ENCODE peak calls at places on chromosomes 3 and 15, in seven cellular contexts. M is activated CD4-positive, alpha-beta T cell treated with anti-CD3 and anti-CD28 coated beads for 1 hour; S is mucosa of gallbladder; C is Kasumi-1; R is stimulated activated CD4-positive, alpha-beta T cell treated with anti-CD3 and anti-CD28 coated beads, Interleukin-2, amount 100 ng/mL, for 4 hours; H is GM18507; K is NCI-H2081 treated with DMSO at 0.1 percent for 48 hours. O is an unnamed sample.

GRCh38 chr3:184156522-184156955 is 1.4 kb downstream of the DVL3 start:
- DNase-seq in M (no peak), S (peak), C (peak), R (no peak), H (no peak), K (no peak), O (no peak)

GRCh38 chr15:73019733-73020132 is 32.5 kb upstream of the NEO1 start:
- DNase-seq in M (no peak), S (no peak), C (no peak), R (no peak), H (no peak), K (no peak), O (no peak)

GRCh38 chr3:4271834-4272233 is 31.3 kb upstream of the SETMAR start:
- DNase-seq in M (no peak), S (no peak), C (peak), R (no peak), H (no peak), K (no peak), O (no peak)

GRCh38 chr3:11907667-11908660 is 61.3 kb upstream of the TAMM41 start:
- DNase-seq in M (no peak), S (no peak), C (no peak), R (no peak), H (no peak), K (no peak), O (no peak)

GRCh38 chr3:133977568-133977967 is 52.2 kb downstream of the SLCO2A1 start:
- DNase-seq in M (no peak), S (no peak), C (no peak), R (no peak), H (no peak), K (no peak), O (no peak)

GRCh38 chr15:101578443-101578894 is 73.7 kb downstream of the TM2D3 start:
- DNase-seq in M (no peak), S (peak), C (peak), R (no peak), H (no peak), K (no peak), O (no peak)

GRCh38 chr3:107881517-107881916 is 209.3 kb downstream of the CD47 start:
- DNase-seq in M (no peak), S (no peak), C (no peak), R (no peak), H (no peak), K (no peak), O (no peak)

GRCh38 chr3:25460751-25461150 is 32.7 kb downstream of the RARB start:
- DNase-seq in M (no peak), S (no peak), C (peak), R (no peak), H (peak), K (no peak), O (peak)

GRCh38 chr15:67903708-67904107 is 63.9 kb upstream of the RNU6-1 start:
- DNase-seq in M (no peak), S (no peak), C (no peak), R (no peak), H (no peak), K (no peak), O (no peak)

GRCh38 chr15:55990516-55990915 is 2.9 kb downstream of the NEDD4 start:
- DNase-seq in M (no peak), S (no peak), C (no peak), R (no peak), H (no peak), K (no peak), O (no peak)